ENCODE peak calls at places on chromosomes 12 and 14, in eight cellular contexts. S is testis, L is bronchial epithelial cell, A is lung, N is GM12865, Y is neural crest cell, M is cardiac muscle cell, T is astrocyte of the spinal cord. F is an unnamed sample.

GRCh38 chr12:118821386-118821928 is 159.9 kb upstream of the SRRM4 start:
- DNase-seq in A (no peak), N (no peak), Y (no peak), L (no peak), S (no peak), T (no peak), M (no peak), F (no peak)

GRCh38 chr12:101691697-101692096 is 5.7 kb upstream of the CHPT1 start:
- DNase-seq in T (no peak), L (no peak), M (no peak), S (no peak), N (no peak), A (no peak), Y (no peak), F (no peak)

GRCh38 chr12:123064885-123065619 is 84.6 kb downstream of the ARL6IP4 start:
- DNase-seq in N (no peak), S (no peak), M (no peak), T (no peak), Y (no peak), A (no peak), L (no peak), F (no peak)

GRCh38 chr12:28390716-28391452 is 200.6 kb downstream of the CCDC91 start:
- DNase-seq in M (peak; percentile 78), Y (no peak), N (no peak), L (no peak), T (peak; percentile 56), S (no peak), A (no peak), F (no peak)

GRCh38 chr12:95386056-95386455 is 87.9 kb upstream of the METAP2 start:
- DNase-seq in L (peak; percentile 30), N (no peak), M (peak; percentile 22), Y (no peak), T (no peak), S (no peak), A (no peak), F (no peak)

GRCh38 chr12:740921-741320 is 11.5 kb upstream of the WNK1 start:
- DNase-seq in N (no peak), Y (no peak), L (no peak), T (no peak), M (no peak), S (no peak), A (no peak), F (no peak)

GRCh38 chr12:84585996-84586395 is 326.6 kb downstream of the SLC6A15 start:
- DNase-seq in T (no peak), A (no peak), L (no peak), Y (no peak), S (no peak), N (no peak), M (no peak), F (no peak)

GRCh38 chr12:40802656-40803055 is 110.4 kb downstream of the CNTN1 start:
- DNase-seq in N (no peak), L (no peak), M (no peak), Y (no peak), S (no peak), A (no peak), T (no peak), F (no peak)

GRCh38 chr12:62660763-62661162 is 194.1 kb downstream of the MON2 start:
- DNase-seq in Y (no peak), L (peak; percentile 95), N (no peak), S (no peak), M (peak; percentile 86), T (peak; percentile 39), A (no peak), F (no peak)

GRCh38 chr12:102511575-102511974 is 31.2 kb upstream of the IGF1 start:
- DNase-seq in A (no peak), T (no peak), S (no peak), M (no peak), N (no peak), L (no peak), Y (no peak), F (no peak)

GRCh38 chr14:33805593-33805992 is 145.3 kb downstream of the EGLN3 start:
- DNase-seq in T (no peak), Y (no peak), L (no peak), A (no peak), M (no peak), N (no peak), S (no peak), F (no peak)

GRCh38 chr14:48937796-48938195 is 648.4 kb downstream of the RPS29 start:
- DNase-seq in N (no peak), L (no peak), Y (no peak), S (no peak), M (peak; percentile 12), T (peak; percentile 59), A (no peak), F (no peak)

GRCh38 chr12:96516472-96517417 is 27.4 kb downstream of the CFAP54 start:
- DNase-seq in Y (peak; percentile 73), N (peak; percentile 95), S (peak; percentile 89), L (peak; percentile 79), A (peak; percentile 68), M (peak; percentile 88), T (peak; percentile 87), F (peak; percentile 55)

GRCh38 chr12:50806176-50806575 is 36.5 kb upstream of the TMPRSS12 start:
- DNase-seq in A (no peak), T (no peak), N (no peak), S (no peak), M (no peak), Y (no peak), L (no peak), F (no peak)

GRCh38 chr14:24368562-24369252 is 723 bp downstream of the NFATC4 start:
- DNase-seq in N (no peak), T (peak; percentile 59), Y (peak; percentile 44), M (peak; percentile 83), L (no peak), A (no peak), S (peak; percentile 39), F (peak; percentile 82)

GRCh38 chr14:22070119-22070982 is 396.7 kb upstream of the OR4E1 start:
- DNase-seq in T (no peak), L (peak; percentile 12), S (no peak), N (peak; percentile 35), M (peak; percentile 6), Y (no peak), A (no peak), F (peak; percentile 19)

GRCh38 chr14:23324993-23325392 is 3.7 kb downstream of the PABPN1 start:
- DNase-seq in N (no peak), Y (no peak), L (no peak), M (no peak), T (no peak), A (no peak), S (no peak), F (no peak)

GRCh38 chr12:109880938-109881337 is 597 bp upstream of the GLTP start:
- DNase-seq in T (no peak), A (no peak), M (no peak), L (peak; percentile 22), S (no peak), Y (no peak), N (no peak), F (no peak)

GRCh38 chr14:68977741-68978549 is 1.2 kb downstream of the ACTN1 start:
- DNase-seq in Y (peak; percentile 44), N (peak; percentile 66), A (peak; percentile 61), T (peak; percentile 97), M (peak; percentile 94), S (peak; percentile 37), L (peak; percentile 70), F (peak; percentile 47)
- TF ChIP-seq CTCF in Y (no peak), N (no peak), A (no peak), T (no peak), M (no peak), S (no peak), L (no peak), F (no peak)

DNA sequence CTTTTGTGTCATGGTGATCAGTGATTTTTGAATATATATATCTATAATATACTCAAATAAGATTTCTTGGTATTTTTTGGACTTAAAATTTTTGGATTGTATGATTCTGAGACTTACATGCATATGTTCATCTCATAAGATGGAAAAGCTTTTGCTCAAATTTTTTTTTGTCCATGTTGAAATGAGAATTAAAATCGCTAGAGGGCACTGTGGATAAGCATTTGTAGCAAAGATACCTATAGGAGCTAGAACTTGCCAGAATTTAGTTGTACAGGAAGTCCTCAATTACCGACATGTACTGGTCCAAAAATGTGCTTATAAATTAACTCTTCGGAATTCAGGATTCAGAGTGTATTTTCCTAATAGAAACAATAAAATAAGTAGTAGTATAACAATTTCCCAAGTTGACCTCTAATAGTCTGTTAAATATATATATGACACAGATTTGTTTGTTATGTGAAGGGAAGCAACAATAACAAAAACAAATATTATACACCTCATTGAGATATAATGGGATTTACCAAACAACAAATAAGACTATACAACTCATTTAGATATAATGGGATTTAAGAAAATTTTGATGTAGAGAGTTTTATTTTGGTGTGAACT is 179.6 kb downstream of the TMEM117 start:
- DNase-seq in Y (no peak), A (no peak), N (peak; percentile 69), M (peak; percentile 78), S (no peak), L (peak; percentile 67), T (peak; percentile 66), F (peak; percentile 39)
- TF ChIP-seq CTCF in Y (peak; percentile 81), A (peak; percentile 12), N (peak; percentile 40), M (peak; percentile 51), S (peak; percentile 14), L (peak; percentile 40), T (peak; percentile 48), F (peak; percentile 25)

DNA sequence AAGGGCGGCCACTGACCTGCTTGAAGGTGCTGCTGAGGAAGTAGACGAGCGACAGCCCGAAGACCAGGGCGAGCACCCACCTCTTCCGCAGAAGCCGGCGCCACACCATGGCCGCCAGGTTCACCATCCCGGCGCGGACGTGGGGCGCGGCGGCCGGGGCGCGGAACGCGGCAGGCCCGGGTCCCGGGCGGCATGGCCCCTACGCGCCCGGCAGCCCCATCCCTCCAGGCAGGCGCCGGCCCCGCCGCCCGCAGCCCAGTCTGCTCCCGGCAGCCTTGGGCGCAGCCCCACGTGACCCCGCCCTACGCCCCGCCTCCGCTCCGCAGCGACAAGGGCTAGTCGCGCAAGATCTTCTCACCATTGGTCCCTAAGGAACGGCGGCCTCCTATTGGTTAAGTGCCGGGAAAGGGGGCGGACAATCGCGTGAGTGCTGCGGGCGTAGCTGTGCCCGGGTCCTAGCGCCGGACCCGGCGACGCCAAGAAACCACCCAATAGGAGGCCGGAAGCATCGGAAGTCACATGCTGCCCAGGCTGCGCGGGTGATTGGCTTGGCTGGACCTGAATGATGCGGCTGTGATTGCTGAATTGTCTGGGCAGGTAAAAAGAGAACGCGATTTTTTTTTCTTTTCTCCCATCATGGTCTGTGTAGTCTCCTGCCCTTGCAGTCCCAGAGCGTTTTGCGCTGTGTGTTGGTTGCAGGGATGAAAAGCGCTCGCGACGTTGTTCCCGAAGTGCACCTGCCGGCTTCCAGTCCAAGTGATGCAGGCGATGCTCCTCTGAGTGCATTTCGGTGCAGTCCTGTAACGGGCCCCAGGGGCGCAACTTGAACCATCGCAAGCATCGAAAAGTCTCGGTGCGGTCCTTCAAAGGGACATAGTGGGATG is at the start of the genes RNFT2 and SPRING1:
- DNase-seq in M (peak; percentile 100), L (peak; percentile 96), T (peak; percentile 99), A (peak; percentile 100), Y (peak; percentile 98), N (peak; percentile 99), S (peak; percentile 100), F (peak; percentile 100)
- TF ChIP-seq CTCF in M (no peak), L (peak; percentile 12), T (no peak), A (no peak), Y (peak; percentile 49), N (no peak), S (no peak), F (no peak)

DNA sequence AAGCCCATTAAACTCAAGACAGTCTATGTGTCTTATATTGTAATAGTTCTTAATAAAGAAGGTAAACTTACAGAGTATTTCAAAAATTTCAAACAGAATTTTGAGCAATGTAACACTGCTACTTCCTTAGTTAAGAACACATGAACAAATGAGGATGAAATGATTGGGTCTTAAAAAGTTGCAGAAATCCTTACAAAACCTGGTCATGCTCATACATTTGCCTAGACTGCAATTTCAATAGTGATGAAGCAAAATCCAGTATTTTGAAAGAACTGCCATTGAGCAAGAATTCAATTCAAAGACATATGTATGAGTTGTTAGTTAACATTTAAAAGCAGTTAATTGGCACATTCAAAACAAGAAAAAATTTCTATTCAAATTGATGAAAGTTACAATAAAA is 17.8 kb upstream of the HIF1A start:
- DNase-seq in Y (no peak), L (no peak), T (no peak), M (peak; percentile 18), S (no peak), A (no peak), N (no peak), F (no peak)
- TF ChIP-seq CTCF in Y (no peak), L (no peak), T (no peak), M (no peak), S (no peak), A (no peak), N (no peak), F (no peak)

F was measured in GM20000.